ENCODE peak calls at places on chromosomes 5 and 9, in four cellular contexts. One of them, this sample, is unnamed.

GRCh38 chr5:98341038-98341710 is 432.3 kb upstream of the RGMB start:
- DNase-seq in breast epithelium: no peak
- DNase-seq in A549: no peak
- DNase-seq in body of pancreas: no peak
- DNase-seq in this sample: no peak

GRCh38 chr5:180718810-180719453 is 20.9 kb downstream of the OR2Y1 start:
- DNase-seq in breast epithelium: no peak
- DNase-seq in body of pancreas: peak; percentile 18
- DNase-seq in A549: peak; percentile 28
- DNase-seq in this sample: no peak

GRCh38 chr9:133944746-133945135 is 47.4 kb downstream of the VAV2 start:
- DNase-seq in A549: no peak
- DNase-seq in breast epithelium: no peak
- DNase-seq in body of pancreas: no peak
- DNase-seq in this sample: no peak

GRCh38 chr5:150672237-150672883 is 11.3 kb downstream of the MYOZ3 start:
- DNase-seq in A549: no peak
- DNase-seq in body of pancreas: peak; percentile 31
- DNase-seq in breast epithelium: no peak
- DNase-seq in this sample: no peak

GRCh38 chr5:142664634-142665033 is 21.3 kb downstream of the FGF1 start:
- DNase-seq in breast epithelium: no peak
- DNase-seq in body of pancreas: no peak
- DNase-seq in A549: no peak
- DNase-seq in this sample: no peak

GRCh38 chr9:92763721-92764380 is 782 bp downstream of the BICD2 start:
- DNase-seq in A549: no peak
- DNase-seq in body of pancreas: peak; percentile 37
- DNase-seq in breast epithelium: no peak
- DNase-seq in this sample: no peak

GRCh38 chr5:147617191-147617606 is 107.3 kb upstream of the DPYSL3 start:
- DNase-seq in body of pancreas: no peak
- DNase-seq in breast epithelium: no peak
- DNase-seq in A549: no peak
- DNase-seq in this sample: no peak

GRCh38 chr9:124281934-124282351 is 24.2 kb downstream of the NEK6 start:
- DNase-seq in breast epithelium: no peak
- DNase-seq in body of pancreas: no peak
- DNase-seq in A549: no peak
- DNase-seq in this sample: no peak

GRCh38 chr9:113578877-113579269 is 115.3 kb downstream of the RGS3 start:
- DNase-seq in A549: peak; percentile 78
- DNase-seq in body of pancreas: no peak
- DNase-seq in breast epithelium: peak; percentile 71
- DNase-seq in this sample: peak; percentile 41

GRCh38 chr5:152144556-152144955 is 219.9 kb upstream of the GLRA1 start:
- DNase-seq in A549: no peak
- DNase-seq in body of pancreas: no peak
- DNase-seq in breast epithelium: no peak
- DNase-seq in this sample: no peak

GRCh38 chr9:19788152-19788551 is 685 bp downstream of the SLC24A2 start:
- DNase-seq in breast epithelium: no peak
- DNase-seq in body of pancreas: no peak
- DNase-seq in A549: no peak
- DNase-seq in this sample: no peak

GRCh38 chr9:121500165-121500478 is 478 bp upstream of the GGTA1 start:
- DNase-seq in body of pancreas: no peak
- DNase-seq in breast epithelium: no peak
- DNase-seq in A549: no peak
- DNase-seq in this sample: no peak

GRCh38 chr9:12771891-12772290 is 2.9 kb upstream of the LURAP1L start:
- DNase-seq in breast epithelium: no peak
- DNase-seq in body of pancreas: no peak
- DNase-seq in A549: no peak
- DNase-seq in this sample: no peak

GRCh38 chr5:119238265-119239118 is 117.3 kb upstream of the TNFAIP8 start:
- DNase-seq in breast epithelium: no peak
- DNase-seq in A549: no peak
- DNase-seq in body of pancreas: no peak
- DNase-seq in this sample: no peak

DNA sequence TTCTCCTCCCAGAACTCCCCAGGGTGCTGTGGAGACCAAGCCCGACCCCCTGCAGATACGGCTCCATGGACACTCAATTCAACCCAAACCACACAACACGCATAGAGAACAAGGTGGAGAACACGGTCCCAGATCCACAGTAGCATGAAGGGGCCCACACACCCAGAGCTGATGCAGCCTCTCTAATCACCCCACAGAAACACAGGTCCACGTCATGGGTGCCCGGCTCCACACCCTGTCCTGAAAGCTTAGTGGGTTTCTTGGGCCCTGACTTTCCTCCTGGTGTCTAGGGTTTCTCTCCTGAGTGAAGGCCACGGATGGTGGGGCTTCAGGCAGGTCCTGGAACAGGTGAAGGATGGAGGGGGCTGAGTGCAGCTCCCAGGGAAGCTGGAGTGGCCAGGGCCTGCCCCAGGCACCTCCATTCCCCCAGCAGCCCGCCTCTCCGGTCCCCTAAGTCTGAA is 1.5 kb upstream of the SLC23A1 start:
- DNase-seq in A549: no peak
- DNase-seq in body of pancreas: no peak
- DNase-seq in breast epithelium: no peak
- DNase-seq in this sample: no peak
- TF ChIP-seq POLR2A in A549: no peak
- TF ChIP-seq POLR2A in body of pancreas: no peak
- TF ChIP-seq POLR2A in breast epithelium: no peak
- TF ChIP-seq POLR2A in this sample: no peak

GRCh38 chr5:10144040-10144439 is 105.6 kb downstream of the ATPSCKMT start:
- DNase-seq in breast epithelium: no peak
- DNase-seq in body of pancreas: no peak
- DNase-seq in A549: no peak
- DNase-seq in this sample: no peak

GRCh38 chr5:10145922-10146321 is 103.8 kb downstream of the ATPSCKMT start:
- DNase-seq in breast epithelium: no peak
- DNase-seq in body of pancreas: no peak
- DNase-seq in A549: peak; percentile 18
- DNase-seq in this sample: no peak

GRCh38 chr5:10138385-10139057 is 111.2 kb downstream of the ATPSCKMT start:
- DNase-seq in A549: no peak
- DNase-seq in body of pancreas: no peak
- DNase-seq in breast epithelium: no peak
- DNase-seq in this sample: no peak

GRCh38 chr5:10140195-10140973 is 109.3 kb downstream of the ATPSCKMT start:
- DNase-seq in body of pancreas: no peak
- DNase-seq in breast epithelium: no peak
- DNase-seq in A549: peak; percentile 25
- DNase-seq in this sample: no peak
- TF ChIP-seq CTCF in body of pancreas: no peak
- TF ChIP-seq CTCF in breast epithelium: no peak
- TF ChIP-seq CTCF in A549: peak; percentile 27
- TF ChIP-seq CTCF in this sample: no peak

GRCh38 chr9:78892182-78892581 is 595.3 kb downstream of the PSAT1 start:
- DNase-seq in breast epithelium: no peak
- DNase-seq in A549: no peak
- DNase-seq in body of pancreas: no peak
- DNase-seq in this sample: no peak
- TF ChIP-seq POLR2A in breast epithelium: no peak
- TF ChIP-seq POLR2A in A549: no peak
- TF ChIP-seq POLR2A in body of pancreas: no peak
- TF ChIP-seq POLR2A in this sample: no peak

DNA sequence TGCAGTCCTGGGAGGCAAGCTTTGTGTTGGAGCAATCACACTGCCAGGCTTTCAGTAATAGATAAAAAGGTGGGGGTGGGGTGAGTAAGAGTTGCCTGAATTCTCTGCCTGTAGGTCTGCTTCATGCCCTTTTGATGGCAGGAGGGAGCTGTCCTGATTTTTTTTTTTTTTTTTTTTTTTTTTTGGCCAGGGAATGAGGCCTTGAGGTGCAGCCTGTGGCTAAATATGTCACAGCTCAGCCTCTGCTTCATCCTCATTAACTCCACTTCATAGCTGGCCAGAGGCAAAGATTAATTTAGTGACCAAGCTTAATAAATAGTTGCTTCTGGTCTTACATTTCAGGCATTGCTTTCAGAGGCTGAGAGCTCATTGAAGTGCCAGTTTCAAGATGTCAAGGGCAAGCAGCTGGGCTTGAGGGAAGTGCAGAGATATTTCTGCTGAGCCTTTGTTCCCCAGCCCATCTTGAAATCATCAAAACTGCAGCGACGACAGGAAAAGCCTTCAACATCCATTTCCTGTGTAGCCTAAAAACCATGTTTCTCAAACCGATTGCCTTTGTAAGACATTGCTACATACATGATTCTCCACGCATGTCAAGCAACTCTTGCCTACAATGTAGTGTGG is 134.7 kb downstream of the MACIR start:
- DNase-seq in A549: no peak
- DNase-seq in body of pancreas: no peak
- DNase-seq in breast epithelium: no peak
- DNase-seq in this sample: no peak
- TF ChIP-seq CTCF in A549: no peak
- TF ChIP-seq CTCF in body of pancreas: no peak
- TF ChIP-seq CTCF in breast epithelium: no peak
- TF ChIP-seq CTCF in this sample: no peak